ENCODE peak calls at places on chromosome 16, in eight cellular contexts. C is A673, W is fibroblast of lung, P is stomach, R is colonic mucosa, V is heart left ventricle, D is ovary, J is lower lobe of right lung. T is an unnamed sample.

GRCh38 chr16:1519831-1520230 is 13.6 kb upstream of the TMEM204 start:
- DNase-seq in C (no peak), R (no peak), J (no peak), W (no peak), D (no peak), V (no peak), P (no peak), T (no peak)

GRCh38 chr16:56255904-56256303 is 64.6 kb downstream of the GNAO1 start:
- DNase-seq in D (no peak), V (no peak), C (no peak), P (no peak), W (no peak), J (no peak), R (no peak), T (no peak)

GRCh38 chr16:76114681-76115080 is 162.5 kb upstream of the CNTNAP4 start:
- DNase-seq in R (no peak), J (no peak), W (no peak), P (no peak), D (no peak), C (peak; percentile 29), V (no peak), T (no peak)

GRCh38 chr16:1674306-1674705 is 3.8 kb upstream of the JPT2 start:
- DNase-seq in R (no peak), W (no peak), V (no peak), P (no peak), C (no peak), D (no peak), J (no peak), T (no peak)

GRCh38 chr16:66923866-66924265 is 1.5 kb downstream of the RRAD start:
- DNase-seq in C (no peak), W (no peak), V (no peak), P (no peak), D (no peak), R (no peak), J (peak; percentile 63), T (no peak)

GRCh38 chr16:1456951-1457350 is 12.6 kb upstream of the CCDC154 start:
- DNase-seq in D (no peak), P (no peak), R (no peak), J (no peak), W (no peak), V (no peak), C (no peak), T (no peak)

GRCh38 chr16:426115-426905 is 861 bp downstream of the RAB11FIP3 start:
- DNase-seq in P (no peak), V (no peak), C (peak; percentile 23), J (no peak), D (peak; percentile 22), R (peak; percentile 38), W (no peak), T (peak; percentile 48)

GRCh38 chr16:58024673-58025350 is 742 bp upstream of the MMP15 start:
- DNase-seq in P (peak; percentile 94), V (peak; percentile 51), C (no peak), R (peak; percentile 94), D (no peak), J (peak; percentile 83), W (no peak), T (peak; percentile 93)

GRCh38 chr16:66382171-66382965 is 15.9 kb downstream of the CDH5 start:
- DNase-seq in R (no peak), W (peak; percentile 96), P (no peak), C (no peak), J (no peak), V (peak; percentile 64), D (no peak), T (no peak)

GRCh38 chr16:711548-712320 is 3.2 kb upstream of the METRN start:
- DNase-seq in V (peak; percentile 82), R (peak; percentile 79), W (peak; percentile 44), C (peak; percentile 72), J (peak; percentile 87), D (peak; percentile 58), P (peak; percentile 83), T (peak; percentile 88)

GRCh38 chr16:49854227-49855203 is 1.4 kb downstream of the ZNF423 start:
- DNase-seq in R (peak; percentile 60), D (peak; percentile 57), C (peak; percentile 50), J (no peak), W (peak; percentile 43), V (no peak), P (no peak), T (peak; percentile 63)

GRCh38 chr16:89952049-89952448 is 3.5 kb downstream of the DEF8 start:
- DNase-seq in J (no peak), W (no peak), D (no peak), C (no peak), R (peak; percentile 58), P (no peak), V (no peak), T (no peak)

GRCh38 chr16:1290032-1290431 is 19.4 kb upstream of the UBE2I start:
- DNase-seq in C (no peak), D (no peak), V (no peak), W (no peak), R (no peak), P (no peak), J (no peak), T (no peak)

GRCh38 chr16:46482895-46483294 is 138.3 kb downstream of the SHCBP1 start:
- DNase-seq in P (no peak), R (no peak), V (no peak), J (no peak), D (no peak), C (no peak), W (no peak), T (no peak)

GRCh38 chr16:77273-77806 is 685 bp upstream of the MPG start:
- DNase-seq in W (peak; percentile 58), P (peak; percentile 39), V (peak; percentile 75), D (peak; percentile 64), J (peak; percentile 77), C (peak; percentile 47), R (peak; percentile 56), T (peak; percentile 81)

DNA sequence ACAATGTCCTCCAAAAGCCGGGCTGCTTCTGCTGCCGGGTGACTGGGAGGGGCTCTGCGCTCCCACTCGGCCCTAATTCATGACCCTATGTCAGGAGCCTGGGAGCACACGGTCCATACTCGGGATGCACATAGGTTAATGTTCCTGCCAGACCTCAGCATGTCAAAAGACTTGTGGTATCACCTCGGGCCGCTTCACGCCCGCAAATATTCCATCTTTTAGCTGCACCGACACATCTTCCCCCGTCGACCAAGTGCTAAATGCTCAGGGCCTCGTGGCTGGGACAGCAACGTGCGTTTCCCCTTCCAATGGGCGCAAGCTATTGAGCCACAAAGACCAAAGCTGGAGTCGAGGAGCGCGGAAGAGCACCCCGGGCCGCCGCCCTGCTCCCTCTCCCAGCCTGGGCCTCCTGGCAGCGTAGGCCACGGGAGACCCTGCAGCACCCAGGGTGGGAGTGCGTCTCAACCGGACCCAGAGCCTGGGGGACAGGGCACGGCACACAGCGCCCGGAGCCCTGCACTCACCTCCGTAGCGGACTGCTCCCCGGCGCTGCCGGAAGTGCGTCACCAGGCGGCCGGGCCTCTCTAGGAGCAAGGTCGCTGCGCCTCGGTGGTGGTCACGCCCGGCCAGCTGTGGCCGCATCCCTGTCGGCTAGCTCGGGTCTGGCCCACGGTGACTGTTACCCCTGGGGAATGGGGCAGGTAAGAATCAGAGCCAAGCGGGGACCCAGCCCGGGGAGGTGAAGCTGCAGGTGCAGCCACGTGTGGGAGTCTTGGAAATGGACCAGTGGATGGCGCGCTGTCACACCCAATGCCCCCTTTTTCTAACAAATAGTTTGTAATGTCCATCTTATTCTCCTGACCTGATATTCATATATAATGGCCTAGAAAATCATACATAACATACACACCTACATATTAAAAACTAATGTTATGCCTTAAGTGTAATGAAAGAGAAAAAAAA is at the start of gene ZNF23:
- DNase-seq in D (peak; percentile 80), J (peak; percentile 92), V (peak; percentile 89), C (peak; percentile 74), W (peak; percentile 72), R (peak; percentile 86), P (peak; percentile 88), T (peak; percentile 85)
- H3K4me3 ChIP-seq in D (peak within 1 kb of the TSS; percentile 88), J (peak within 1 kb of the TSS; percentile 79), V (peak within 1 kb of the TSS; percentile 91), C (peak within 1 kb of the TSS; percentile 91), W (peak within 1 kb of the TSS; percentile 80), R (peak within 1 kb of the TSS; percentile 92), P (peak within 1 kb of the TSS; percentile 98), T (peak within 1 kb of the TSS; percentile 94)

GRCh38 chr16:18789515-18789849 is 652 bp downstream of the RPS15A start:
- DNase-seq in R (no peak), C (no peak), D (no peak), W (no peak), J (no peak), V (no peak), P (no peak), T (no peak)
- H3K4me1 ChIP-seq in R (peaks cover 16% of the 10 kb centered on the region), C (peaks cover 30% of the 10 kb centered on the region), D (peaks cover 21% of the 10 kb centered on the region), W (peaks cover 11% of the 10 kb centered on the region), J (peaks cover 52% of the 10 kb centered on the region), V (peaks cover 8% of the 10 kb centered on the region), P (peaks cover 54% of the 10 kb centered on the region), T (peaks cover 19% of the 10 kb centered on the region)

DNA sequence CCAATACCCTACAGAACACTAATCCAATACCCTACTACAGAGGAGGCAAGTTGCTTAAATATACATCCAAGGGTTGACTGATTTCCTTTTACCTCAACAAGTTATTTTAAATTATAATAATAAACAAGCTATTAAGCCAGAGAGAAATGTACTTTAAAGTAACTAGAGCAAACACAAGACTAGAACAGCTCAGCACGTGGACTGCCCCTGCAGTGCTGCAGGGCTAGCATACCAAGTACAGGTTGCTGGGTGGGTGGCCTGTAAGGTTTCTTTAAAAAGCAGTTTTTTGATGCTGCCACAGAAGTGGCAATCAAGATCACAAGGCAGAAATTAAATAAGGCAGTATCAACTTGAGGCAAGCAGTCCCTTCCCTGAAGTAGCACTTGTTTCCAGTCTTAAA is 63.5 kb downstream of the PARN start:
- DNase-seq in C (no peak), R (no peak), D (no peak), W (no peak), P (no peak), V (no peak), J (no peak), T (no peak)
- TF ChIP-seq CTCF in C (no peak), R (no peak), D (no peak), W (no peak), P (no peak), V (no peak), J (no peak), T (no peak)

GRCh38 chr16:30187556-30187865 is 4.1 kb downstream of the CORO1A start:
- DNase-seq in D (no peak), C (no peak), P (no peak), W (no peak), R (no peak), V (no peak), J (no peak), T (no peak)

GRCh38 chr16:30186782-30187555 is 3.6 kb downstream of the CORO1A start:
- DNase-seq in P (peak; percentile 87), R (peak; percentile 87), C (peak; percentile 73), W (no peak), J (peak; percentile 88), V (peak; percentile 64), D (peak; percentile 26), T (peak; percentile 92)

GRCh38 chr16:30185683-30186421 is 2.5 kb downstream of the CORO1A start:
- DNase-seq in R (peak; percentile 50), P (peak; percentile 63), W (no peak), D (no peak), C (no peak), V (peak; percentile 54), J (peak; percentile 84), T (peak; percentile 75)

GRCh38 chr16:30185141-30185682 is 1.8 kb downstream of the CORO1A start:
- DNase-seq in C (no peak), R (no peak), J (peak; percentile 47), W (no peak), V (no peak), D (no peak), P (no peak), T (peak; percentile 59)

DNA sequence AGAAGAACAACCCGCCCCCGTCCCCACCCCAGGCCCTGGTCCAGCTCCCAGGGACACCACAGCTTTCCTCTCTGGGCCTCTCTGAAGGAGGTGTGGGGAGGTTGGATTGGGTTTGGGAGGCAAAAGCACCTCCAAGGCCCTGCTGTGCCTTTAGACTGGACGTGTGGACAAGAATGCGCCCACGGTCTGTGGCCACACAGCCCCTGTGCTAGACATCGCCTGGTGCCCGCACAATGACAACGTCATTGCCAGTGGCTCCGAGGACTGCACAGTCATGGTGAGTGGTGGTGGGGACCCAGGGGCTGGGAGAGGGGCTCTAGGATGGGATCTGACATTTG is 3.0 kb downstream of the CORO1A start:
- DNase-seq in P (no peak), R (no peak), D (no peak), C (no peak), V (no peak), W (no peak), J (peak; percentile 43), T (no peak)
- H3K4me3 ChIP-seq in P (no peak overlapping the region), R (peak overlapping the region; percentile 9), D (no peak overlapping the region), C (no peak overlapping the region), V (peak overlapping the region; percentile 73), W (no peak overlapping the region), J (peak overlapping the region; percentile 69), T (no peak overlapping the region)

T was measured in mucosa of descending colon.